ENCODE peak calls at places on chromosomes 1 and 21, in five cellular contexts. G is IMR-90, O is K562, L is A549, T is HepG2. E is an unnamed sample.

GRCh38 chr1:94326329-94326728 is 88.9 kb upstream of the ARHGAP29 start:
- DNase-seq in G (peak; percentile 15), O (no peak), L (no peak), T (no peak), E (no peak)

GRCh38 chr1:8138673-8139072 is 112.6 kb upstream of the ERRFI1 start:
- DNase-seq in G (no peak), O (no peak), L (no peak), T (no peak), E (no peak)

GRCh38 chr1:1349256-1350012 is at the start of gene DVL1:
- DNase-seq in G (peak; percentile 58), O (peak; percentile 93), L (peak; percentile 47), T (no peak), E (no peak)

GRCh38 chr1:58773406-58773840 is 10.4 kb downstream of the JUN start:
- DNase-seq in G (peak; percentile 84), O (no peak), L (no peak), T (no peak), E (no peak)

GRCh38 chr1:115330480-115331013 is 7.5 kb downstream of the NGF start:
- DNase-seq in G (peak; percentile 96), O (no peak), L (no peak), T (no peak), E (no peak)

GRCh38 chr1:65791860-65792670 is 630 bp upstream of the PDE4B start:
- DNase-seq in G (peak; percentile 24), O (no peak), L (no peak), T (no peak), E (peak; percentile 66)

GRCh38 chr1:6384962-6385672 is 8.4 kb downstream of the ACOT7 start:
- DNase-seq in G (no peak), O (no peak), L (no peak), T (no peak), E (no peak)

GRCh38 chr1:110390096-110390495 is 730 bp downstream of the SLC16A4 start:
- DNase-seq in G (peak; percentile 89), O (no peak), L (peak; percentile 79), T (no peak), E (no peak)

GRCh38 chr1:212655668-212656440 is 43.8 kb downstream of the BATF3 start:
- DNase-seq in G (peak; percentile 71), O (no peak), L (no peak), T (no peak), E (no peak)

GRCh38 chr21:37796011-37796410 is 120.2 kb downstream of the KCNJ6 start:
- DNase-seq in G (no peak), O (no peak), L (no peak), T (no peak), E (no peak)
- TF ChIP-seq USF2 in G (no peak), O (no peak), L (no peak), T (no peak), E (no peak)

GRCh38 chr1:147633759-147634158 is 36.6 kb downstream of the ACP6 start:
- DNase-seq in G (no peak), O (no peak), L (no peak), T (no peak), E (no peak)

GRCh38 chr1:147634645-147635044 is 35.7 kb downstream of the ACP6 start:
- DNase-seq in G (no peak), O (no peak), L (no peak), T (no peak), E (no peak)

GRCh38 chr1:147640553-147641165 is 29.7 kb downstream of the ACP6 start:
- DNase-seq in G (peak; percentile 84), O (peak; percentile 78), L (peak; percentile 73), T (peak; percentile 65), E (peak; percentile 77)

GRCh38 chr1:147635342-147635741 is 35.0 kb downstream of the ACP6 start:
- DNase-seq in G (no peak), O (no peak), L (no peak), T (no peak), E (no peak)

GRCh38 chr1:147636314-147636713 is 34.0 kb downstream of the ACP6 start:
- DNase-seq in G (no peak), O (no peak), L (no peak), T (peak; percentile 47), E (no peak)
- TF ChIP-seq MAFK in G (no peak), O (no peak), L (no peak), T (no peak), E (no peak)

GRCh38 chr1:184262119-184262518 is 124.7 kb upstream of the C1orf21 start:
- DNase-seq in G (no peak), O (no peak), L (no peak), T (no peak), E (no peak)

GRCh38 chr1:184257873-184258272 is 129.0 kb upstream of the C1orf21 start:
- DNase-seq in G (no peak), O (no peak), L (no peak), T (no peak), E (no peak)

GRCh38 chr1:184255560-184255959 is 131.3 kb upstream of the C1orf21 start:
- DNase-seq in G (no peak), O (no peak), L (no peak), T (no peak), E (no peak)

GRCh38 chr1:184258525-184258924 is 128.3 kb upstream of the C1orf21 start:
- DNase-seq in G (no peak), O (no peak), L (no peak), T (no peak), E (no peak)

DNA sequence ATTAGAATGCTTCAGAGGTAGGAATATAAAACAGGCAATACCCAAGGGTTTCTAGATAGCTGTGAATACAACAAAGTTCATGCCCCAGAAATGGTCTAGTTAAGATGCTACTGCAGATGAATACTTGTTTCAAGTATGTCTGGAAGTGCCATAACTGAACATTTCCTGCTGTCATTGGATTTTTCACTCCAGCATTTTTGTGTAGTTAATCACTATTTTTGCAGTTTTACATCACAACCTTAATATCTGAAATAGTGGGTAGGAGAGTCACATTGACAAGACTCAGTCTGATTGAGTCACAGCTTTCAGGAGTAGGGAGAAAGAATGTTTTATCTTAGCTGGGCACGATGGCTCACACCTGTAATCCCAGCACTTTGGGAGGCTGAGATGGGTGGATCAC is 126.4 kb upstream of the C1orf21 start:
- DNase-seq in G (peak; percentile 83), O (no peak), L (no peak), T (no peak), E (no peak)
- TF ChIP-seq USF2 in G (no peak), O (no peak), L (no peak), T (no peak), E (no peak)

GRCh38 chr1:9149837-9150581 is 21.1 kb upstream of the GPR157 start:
- DNase-seq in G (no peak), O (no peak), L (no peak), T (no peak), E (no peak)
- TF ChIP-seq MAFK in G (no peak), O (no peak), L (no peak), T (no peak), E (no peak)

GRCh38 chr1:30232288-30232899 is 491.0 kb downstream of the MATN1 start:
- DNase-seq in G (no peak), O (peak; percentile 74), L (peak; percentile 6), T (peak; percentile 10), E (no peak)
- TF ChIP-seq USF2 in G (no peak), O (no peak), L (no peak), T (no peak), E (no peak)

GRCh38 chr1:179029293-179029692 is 3.6 kb downstream of the FAM20B start:
- DNase-seq in G (no peak), O (peak; percentile 58), L (no peak), T (peak; percentile 49), E (no peak)

GRCh38 chr1:179023946-179024345 is 1.7 kb upstream of the FAM20B start:
- DNase-seq in G (no peak), O (no peak), L (no peak), T (no peak), E (no peak)

GRCh38 chr1:179026813-179027664 is 1.3 kb downstream of the FAM20B start:
- DNase-seq in G (no peak), O (no peak), L (no peak), T (peak; percentile 65), E (no peak)

GRCh38 chr1:179025125-179025974 is at the start of gene FAM20B:
- DNase-seq in G (peak; percentile 88), O (peak; percentile 100), L (peak; percentile 95), T (peak; percentile 84), E (peak; percentile 82)

GRCh38 chr1:179025975-179026812 is 500 bp downstream of the FAM20B start:
- DNase-seq in G (no peak), O (peak; percentile 92), L (peak; percentile 77), T (peak; percentile 58), E (peak; percentile 17)
- TF ChIP-seq MAFK in G (no peak), O (no peak), L (no peak), T (no peak), E (no peak)